ENCODE peak calls at places on chromosome 16, in seven cellular contexts. One of them, this sample, is unnamed.

GRCh38 chr16:81005644-81006471 is 827 bp downstream of the CMC2 start:
- DNase-seq in pancreas: peak; percentile 78
- DNase-seq in Right ventricle myocardium superior: no peak
- DNase-seq in GM19239: no peak
- DNase-seq in frontal cortex: no peak
- DNase-seq in body of pancreas: peak; percentile 80
- DNase-seq in A549: peak; percentile 57
- DNase-seq in this sample: no peak

GRCh38 chr16:66923866-66924265 is 1.5 kb downstream of the RRAD start:
- DNase-seq in A549: no peak
- DNase-seq in frontal cortex: no peak
- DNase-seq in pancreas: no peak
- DNase-seq in GM19239: no peak
- DNase-seq in body of pancreas: no peak
- DNase-seq in Right ventricle myocardium superior: no peak
- DNase-seq in this sample: no peak

GRCh38 chr16:27829975-27830374 is 233.5 kb downstream of the GSG1L start:
- DNase-seq in GM19239: no peak
- DNase-seq in body of pancreas: no peak
- DNase-seq in frontal cortex: no peak
- DNase-seq in A549: no peak
- DNase-seq in Right ventricle myocardium superior: no peak
- DNase-seq in pancreas: no peak
- DNase-seq in this sample: no peak

GRCh38 chr16:68377667-68378420 is 67.0 kb downstream of the PRMT7 start:
- DNase-seq in GM19239: no peak
- DNase-seq in frontal cortex: no peak
- DNase-seq in A549: no peak
- DNase-seq in Right ventricle myocardium superior: no peak
- DNase-seq in body of pancreas: no peak
- DNase-seq in pancreas: no peak
- DNase-seq in this sample: no peak

GRCh38 chr16:69600202-69600601 is 34.4 kb downstream of the NFAT5 start:
- DNase-seq in GM19239: no peak
- DNase-seq in A549: no peak
- DNase-seq in Right ventricle myocardium superior: no peak
- DNase-seq in frontal cortex: no peak
- DNase-seq in pancreas: no peak
- DNase-seq in body of pancreas: no peak
- DNase-seq in this sample: no peak

GRCh38 chr16:80804061-80804450 is 342 bp downstream of the CDYL2 start:
- DNase-seq in frontal cortex: peak; percentile 35
- DNase-seq in Right ventricle myocardium superior: peak; percentile 72
- DNase-seq in GM19239: peak; percentile 36
- DNase-seq in pancreas: peak; percentile 58
- DNase-seq in body of pancreas: peak; percentile 51
- DNase-seq in A549: peak; percentile 32
- DNase-seq in this sample: peak; percentile 54

GRCh38 chr16:50881953-50882352 is 140.1 kb downstream of the CYLD start:
- DNase-seq in body of pancreas: no peak
- DNase-seq in A549: no peak
- DNase-seq in pancreas: no peak
- DNase-seq in GM19239: no peak
- DNase-seq in Right ventricle myocardium superior: no peak
- DNase-seq in frontal cortex: no peak
- DNase-seq in this sample: no peak

GRCh38 chr16:31192856-31193642 is 9.5 kb downstream of the PYCARD start:
- DNase-seq in frontal cortex: no peak
- DNase-seq in Right ventricle myocardium superior: no peak
- DNase-seq in pancreas: no peak
- DNase-seq in GM19239: no peak
- DNase-seq in body of pancreas: no peak
- DNase-seq in A549: no peak
- DNase-seq in this sample: no peak

GRCh38 chr16:85650864-85651811 is 37.6 kb downstream of the GINS2 start:
- DNase-seq in GM19239: no peak
- DNase-seq in A549: no peak
- DNase-seq in Right ventricle myocardium superior: peak; percentile 78
- DNase-seq in body of pancreas: peak; percentile 56
- DNase-seq in frontal cortex: no peak
- DNase-seq in pancreas: peak; percentile 54
- DNase-seq in this sample: no peak

GRCh38 chr16:57997176-57997527 is 3.3 kb downstream of the ZNF319 start:
- DNase-seq in A549: no peak
- DNase-seq in Right ventricle myocardium superior: no peak
- DNase-seq in frontal cortex: no peak
- DNase-seq in body of pancreas: no peak
- DNase-seq in GM19239: no peak
- DNase-seq in pancreas: no peak
- DNase-seq in this sample: no peak

GRCh38 chr16:2987854-2988253 is 7.6 kb upstream of the PKMYT1 start:
- DNase-seq in frontal cortex: no peak
- DNase-seq in body of pancreas: no peak
- DNase-seq in A549: no peak
- DNase-seq in Right ventricle myocardium superior: no peak
- DNase-seq in pancreas: no peak
- DNase-seq in GM19239: no peak
- DNase-seq in this sample: no peak

GRCh38 chr16:2530629-2531318 is 434 bp downstream of the CEMP1 start:
- DNase-seq in frontal cortex: no peak
- DNase-seq in Right ventricle myocardium superior: no peak
- DNase-seq in GM19239: no peak
- DNase-seq in pancreas: peak; percentile 16
- DNase-seq in body of pancreas: peak; percentile 19
- DNase-seq in A549: no peak
- DNase-seq in this sample: no peak

GRCh38 chr16:10886739-10887269 is 9.8 kb downstream of the CIITA start:
- DNase-seq in A549: no peak
- DNase-seq in GM19239: no peak
- DNase-seq in frontal cortex: no peak
- DNase-seq in body of pancreas: no peak
- DNase-seq in pancreas: no peak
- DNase-seq in Right ventricle myocardium superior: no peak
- DNase-seq in this sample: no peak

GRCh38 chr16:70685938-70686375 is at the start of gene MTSS2:
- DNase-seq in Right ventricle myocardium superior: peak; percentile 90
- DNase-seq in A549: peak; percentile 71
- DNase-seq in frontal cortex: peak; percentile 97
- DNase-seq in GM19239: no peak
- DNase-seq in pancreas: peak; percentile 79
- DNase-seq in body of pancreas: peak; percentile 77
- DNase-seq in this sample: peak; percentile 48

GRCh38 chr16:82924075-82924854 is 297.5 kb downstream of the CDH13 start:
- DNase-seq in pancreas: no peak
- DNase-seq in A549: no peak
- DNase-seq in frontal cortex: no peak
- DNase-seq in body of pancreas: no peak
- DNase-seq in Right ventricle myocardium superior: no peak
- DNase-seq in GM19239: no peak
- DNase-seq in this sample: no peak

GRCh38 chr16:87559976-87560375 is 42.3 kb upstream of the JPH3 start:
- DNase-seq in Right ventricle myocardium superior: no peak
- DNase-seq in GM19239: no peak
- DNase-seq in frontal cortex: no peak
- DNase-seq in body of pancreas: no peak
- DNase-seq in pancreas: no peak
- DNase-seq in A549: no peak
- DNase-seq in this sample: no peak

GRCh38 chr16:55487048-55487803 is 8.2 kb downstream of the MMP2 start:
- DNase-seq in GM19239: no peak
- DNase-seq in pancreas: no peak
- DNase-seq in body of pancreas: no peak
- DNase-seq in frontal cortex: no peak
- DNase-seq in A549: no peak
- DNase-seq in Right ventricle myocardium superior: peak; percentile 70
- DNase-seq in this sample: peak; percentile 53

GRCh38 chr16:1458336-1458976 is 14.1 kb upstream of the CCDC154 start:
- DNase-seq in GM19239: no peak
- DNase-seq in body of pancreas: no peak
- DNase-seq in Right ventricle myocardium superior: no peak
- DNase-seq in A549: no peak
- DNase-seq in pancreas: no peak
- DNase-seq in frontal cortex: no peak
- DNase-seq in this sample: no peak

GRCh38 chr16:68399456-68399855 is 48.9 kb downstream of the SMPD3 start:
- DNase-seq in GM19239: no peak
- DNase-seq in pancreas: no peak
- DNase-seq in A549: no peak
- DNase-seq in Right ventricle myocardium superior: no peak
- DNase-seq in frontal cortex: no peak
- DNase-seq in body of pancreas: no peak
- DNase-seq in this sample: no peak

GRCh38 chr16:84357191-84357651 is 11.1 kb upstream of the ATP2C2 start:
- DNase-seq in A549: no peak
- DNase-seq in Right ventricle myocardium superior: no peak
- DNase-seq in frontal cortex: peak; percentile 49
- DNase-seq in body of pancreas: no peak
- DNase-seq in GM19239: no peak
- DNase-seq in pancreas: no peak
- DNase-seq in this sample: peak; percentile 56

GRCh38 chr16:14378131-14378551 is 251.9 kb downstream of the PARN start:
- DNase-seq in GM19239: no peak
- DNase-seq in pancreas: no peak
- DNase-seq in body of pancreas: no peak
- DNase-seq in frontal cortex: no peak
- DNase-seq in Right ventricle myocardium superior: no peak
- DNase-seq in A549: peak; percentile 73
- DNase-seq in this sample: no peak

GRCh38 chr16:20257234-20257633 is 70.1 kb downstream of the GP2 start:
- DNase-seq in body of pancreas: no peak
- DNase-seq in frontal cortex: no peak
- DNase-seq in GM19239: no peak
- DNase-seq in pancreas: no peak
- DNase-seq in Right ventricle myocardium superior: no peak
- DNase-seq in A549: no peak
- DNase-seq in this sample: no peak

GRCh38 chr16:69890114-69890890 is 60.8 kb upstream of the CLEC18A start:
- DNase-seq in A549: no peak
- DNase-seq in body of pancreas: peak; percentile 40
- DNase-seq in GM19239: no peak
- DNase-seq in pancreas: peak; percentile 54
- DNase-seq in Right ventricle myocardium superior: peak; percentile 64
- DNase-seq in frontal cortex: peak; percentile 59
- DNase-seq in this sample: no peak

GRCh38 chr16:1874854-1875253 is 2.9 kb upstream of the MEIOB start:
- DNase-seq in GM19239: no peak
- DNase-seq in pancreas: no peak
- DNase-seq in A549: no peak
- DNase-seq in Right ventricle myocardium superior: no peak
- DNase-seq in body of pancreas: no peak
- DNase-seq in frontal cortex: no peak
- DNase-seq in this sample: no peak

GRCh38 chr16:52128407-52128806 is 418.5 kb downstream of the TOX3 start:
- DNase-seq in frontal cortex: no peak
- DNase-seq in pancreas: no peak
- DNase-seq in GM19239: no peak
- DNase-seq in Right ventricle myocardium superior: no peak
- DNase-seq in A549: no peak
- DNase-seq in body of pancreas: no peak
- DNase-seq in this sample: no peak

GRCh38 chr16:27972500-27972899 is 91.0 kb downstream of the GSG1L start:
- DNase-seq in GM19239: peak; percentile 45
- DNase-seq in A549: peak; percentile 72
- DNase-seq in pancreas: no peak
- DNase-seq in Right ventricle myocardium superior: no peak
- DNase-seq in body of pancreas: no peak
- DNase-seq in frontal cortex: no peak
- DNase-seq in this sample: peak; percentile 12

GRCh38 chr16:2999929-3000328 is 12.8 kb upstream of the CLDN9 start:
- DNase-seq in Right ventricle myocardium superior: no peak
- DNase-seq in pancreas: no peak
- DNase-seq in GM19239: no peak
- DNase-seq in body of pancreas: no peak
- DNase-seq in A549: no peak
- DNase-seq in frontal cortex: no peak
- DNase-seq in this sample: no peak

GRCh38 chr16:16086653-16087446 is 136.4 kb downstream of the ABCC6 start:
- DNase-seq in pancreas: no peak
- DNase-seq in body of pancreas: no peak
- DNase-seq in GM19239: no peak
- DNase-seq in Right ventricle myocardium superior: no peak
- DNase-seq in frontal cortex: no peak
- DNase-seq in A549: no peak
- DNase-seq in this sample: no peak

GRCh38 chr16:15897834-15898254 is 9.4 kb upstream of the CEP20 start:
- DNase-seq in frontal cortex: no peak
- DNase-seq in Right ventricle myocardium superior: no peak
- DNase-seq in GM19239: peak; percentile 48
- DNase-seq in pancreas: no peak
- DNase-seq in A549: no peak
- DNase-seq in body of pancreas: no peak
- DNase-seq in this sample: peak; percentile 23

GRCh38 chr16:86099326-86099725 is 200.4 kb downstream of the IRF8 start:
- DNase-seq in body of pancreas: no peak
- DNase-seq in GM19239: no peak
- DNase-seq in Right ventricle myocardium superior: no peak
- DNase-seq in A549: no peak
- DNase-seq in pancreas: no peak
- DNase-seq in frontal cortex: no peak
- DNase-seq in this sample: no peak

GRCh38 chr16:60318486-60318885 is 1584.4 kb upstream of the GOT2 start:
- DNase-seq in A549: no peak
- DNase-seq in frontal cortex: no peak
- DNase-seq in pancreas: no peak
- DNase-seq in Right ventricle myocardium superior: no peak
- DNase-seq in body of pancreas: no peak
- DNase-seq in GM19239: no peak
- DNase-seq in this sample: no peak

GRCh38 chr16:728131-728889 is 1.4 kb downstream of the HAGHL start:
- DNase-seq in body of pancreas: no peak
- DNase-seq in frontal cortex: peak; percentile 75
- DNase-seq in A549: peak; percentile 88
- DNase-seq in Right ventricle myocardium superior: peak; percentile 78
- DNase-seq in GM19239: peak; percentile 91
- DNase-seq in pancreas: peak; percentile 30
- DNase-seq in this sample: peak; percentile 63

GRCh38 chr16:87688876-87689815 is 76.6 kb downstream of the KLHDC4 start:
- DNase-seq in A549: no peak
- DNase-seq in body of pancreas: no peak
- DNase-seq in frontal cortex: no peak
- DNase-seq in Right ventricle myocardium superior: no peak
- DNase-seq in pancreas: no peak
- DNase-seq in GM19239: no peak
- DNase-seq in this sample: no peak